ENCODE peak calls at places on chromosomes 13 and 19, in ten cellular contexts. One of them, this sample, is unnamed.

GRCh38 chr13:99390601-99391000 is 83.4 kb upstream of the GPR183 start:
- DNase-seq in left ventricle myocardium inferior: no peak
- DNase-seq in psoas muscle: no peak
- DNase-seq in fibroblast of lung: no peak
- DNase-seq in AG04449: no peak
- DNase-seq in ascending aorta: no peak
- DNase-seq in ovary: no peak
- DNase-seq in foreskin fibroblast: no peak
- DNase-seq in heart left ventricle: no peak
- DNase-seq in GM12865: no peak
- DNase-seq in this sample: no peak

GRCh38 chr19:42328854-42329253 is 3.4 kb downstream of the MEGF8 start:
- DNase-seq in left ventricle myocardium inferior: no peak
- DNase-seq in psoas muscle: no peak
- DNase-seq in fibroblast of lung: no peak
- DNase-seq in AG04449: no peak
- DNase-seq in ascending aorta: no peak
- DNase-seq in ovary: no peak
- DNase-seq in foreskin fibroblast: no peak
- DNase-seq in heart left ventricle: no peak
- DNase-seq in GM12865: no peak
- DNase-seq in this sample: no peak

GRCh38 chr13:21616205-21616604 is 12.2 kb upstream of the MICU2 start:
- DNase-seq in left ventricle myocardium inferior: no peak
- DNase-seq in psoas muscle: no peak
- DNase-seq in fibroblast of lung: no peak
- DNase-seq in AG04449: no peak
- DNase-seq in ascending aorta: no peak
- DNase-seq in ovary: no peak
- DNase-seq in foreskin fibroblast: no peak
- DNase-seq in heart left ventricle: no peak
- DNase-seq in GM12865: no peak
- DNase-seq in this sample: no peak

GRCh38 chr13:95275322-95276118 is 25.7 kb downstream of the ABCC4 start:
- DNase-seq in left ventricle myocardium inferior: no peak
- DNase-seq in psoas muscle: no peak
- DNase-seq in fibroblast of lung: peak
- DNase-seq in AG04449: no peak
- DNase-seq in ascending aorta: no peak
- DNase-seq in ovary: no peak
- DNase-seq in foreskin fibroblast: no peak
- DNase-seq in heart left ventricle: no peak
- DNase-seq in GM12865: no peak
- DNase-seq in this sample: no peak

GRCh38 chr19:18173572-18174294 is at the start of gene IFI30:
- DNase-seq in left ventricle myocardium inferior: peak
- DNase-seq in psoas muscle: peak
- DNase-seq in fibroblast of lung: no peak
- DNase-seq in AG04449: no peak
- DNase-seq in ascending aorta: peak
- DNase-seq in ovary: peak
- DNase-seq in foreskin fibroblast: no peak
- DNase-seq in heart left ventricle: peak
- DNase-seq in GM12865: peak
- DNase-seq in this sample: no peak

GRCh38 chr13:36680918-36681317 is 7.1 kb downstream of the SERTM1 start:
- DNase-seq in left ventricle myocardium inferior: no peak
- DNase-seq in psoas muscle: no peak
- DNase-seq in fibroblast of lung: no peak
- DNase-seq in AG04449: no peak
- DNase-seq in ascending aorta: no peak
- DNase-seq in ovary: no peak
- DNase-seq in foreskin fibroblast: no peak
- DNase-seq in heart left ventricle: no peak
- DNase-seq in GM12865: no peak
- DNase-seq in this sample: no peak

GRCh38 chr13:21010621-21011020 is 50.8 kb downstream of the LATS2 start:
- DNase-seq in left ventricle myocardium inferior: no peak
- DNase-seq in psoas muscle: no peak
- DNase-seq in fibroblast of lung: no peak
- DNase-seq in AG04449: no peak
- DNase-seq in ascending aorta: no peak
- DNase-seq in ovary: no peak
- DNase-seq in foreskin fibroblast: no peak
- DNase-seq in heart left ventricle: no peak
- DNase-seq in GM12865: peak
- DNase-seq in this sample: no peak

GRCh38 chr19:2044709-2045500 is 6.1 kb downstream of the MKNK2 start:
- DNase-seq in left ventricle myocardium inferior: no peak
- DNase-seq in psoas muscle: no peak
- DNase-seq in fibroblast of lung: no peak
- DNase-seq in AG04449: no peak
- DNase-seq in ascending aorta: no peak
- DNase-seq in ovary: no peak
- DNase-seq in foreskin fibroblast: no peak
- DNase-seq in heart left ventricle: no peak
- DNase-seq in GM12865: peak
- DNase-seq in this sample: no peak

GRCh38 chr19:30696514-30696913 is 324.3 kb downstream of the ZNF536 start:
- DNase-seq in left ventricle myocardium inferior: no peak
- DNase-seq in psoas muscle: no peak
- DNase-seq in fibroblast of lung: peak
- DNase-seq in AG04449: no peak
- DNase-seq in ascending aorta: no peak
- DNase-seq in ovary: no peak
- DNase-seq in foreskin fibroblast: no peak
- DNase-seq in heart left ventricle: no peak
- DNase-seq in GM12865: peak
- DNase-seq in this sample: no peak

GRCh38 chr13:98182589-98182988 is 5.5 kb upstream of the RNF113B start:
- DNase-seq in left ventricle myocardium inferior: no peak
- DNase-seq in psoas muscle: no peak
- DNase-seq in fibroblast of lung: no peak
- DNase-seq in AG04449: no peak
- DNase-seq in ascending aorta: no peak
- DNase-seq in ovary: no peak
- DNase-seq in foreskin fibroblast: no peak
- DNase-seq in heart left ventricle: no peak
- DNase-seq in GM12865: no peak
- DNase-seq in this sample: no peak

GRCh38 chr19:33910922-33911321 is 114.3 kb downstream of the KCTD15 start:
- DNase-seq in left ventricle myocardium inferior: no peak
- DNase-seq in psoas muscle: no peak
- DNase-seq in fibroblast of lung: no peak
- DNase-seq in AG04449: no peak
- DNase-seq in ascending aorta: no peak
- DNase-seq in ovary: no peak
- DNase-seq in foreskin fibroblast: no peak
- DNase-seq in heart left ventricle: no peak
- DNase-seq in GM12865: no peak
- DNase-seq in this sample: no peak

GRCh38 chr13:45770886-45771285 is 68.8 kb downstream of the CBY2 start:
- DNase-seq in left ventricle myocardium inferior: no peak
- DNase-seq in psoas muscle: no peak
- DNase-seq in fibroblast of lung: no peak
- DNase-seq in AG04449: no peak
- DNase-seq in ascending aorta: no peak
- DNase-seq in ovary: no peak
- DNase-seq in foreskin fibroblast: no peak
- DNase-seq in heart left ventricle: no peak
- DNase-seq in GM12865: no peak
- DNase-seq in this sample: no peak

GRCh38 chr13:45763419-45763818 is 61.3 kb downstream of the CBY2 start:
- DNase-seq in left ventricle myocardium inferior: no peak
- DNase-seq in psoas muscle: no peak
- DNase-seq in fibroblast of lung: no peak
- DNase-seq in AG04449: no peak
- DNase-seq in ascending aorta: no peak
- DNase-seq in ovary: no peak
- DNase-seq in foreskin fibroblast: no peak
- DNase-seq in heart left ventricle: no peak
- DNase-seq in GM12865: no peak
- DNase-seq in this sample: no peak

GRCh38 chr13:45768668-45769067 is 66.5 kb downstream of the CBY2 start:
- DNase-seq in left ventricle myocardium inferior: no peak
- DNase-seq in psoas muscle: no peak
- DNase-seq in fibroblast of lung: no peak
- DNase-seq in AG04449: no peak
- DNase-seq in ascending aorta: no peak
- DNase-seq in ovary: no peak
- DNase-seq in foreskin fibroblast: no peak
- DNase-seq in heart left ventricle: no peak
- DNase-seq in GM12865: no peak
- DNase-seq in this sample: no peak

GRCh38 chr13:45769072-45769471 is 67.0 kb downstream of the CBY2 start:
- DNase-seq in left ventricle myocardium inferior: no peak
- DNase-seq in psoas muscle: no peak
- DNase-seq in fibroblast of lung: no peak
- DNase-seq in AG04449: no peak
- DNase-seq in ascending aorta: no peak
- DNase-seq in ovary: no peak
- DNase-seq in foreskin fibroblast: no peak
- DNase-seq in heart left ventricle: no peak
- DNase-seq in GM12865: no peak
- DNase-seq in this sample: no peak

DNA sequence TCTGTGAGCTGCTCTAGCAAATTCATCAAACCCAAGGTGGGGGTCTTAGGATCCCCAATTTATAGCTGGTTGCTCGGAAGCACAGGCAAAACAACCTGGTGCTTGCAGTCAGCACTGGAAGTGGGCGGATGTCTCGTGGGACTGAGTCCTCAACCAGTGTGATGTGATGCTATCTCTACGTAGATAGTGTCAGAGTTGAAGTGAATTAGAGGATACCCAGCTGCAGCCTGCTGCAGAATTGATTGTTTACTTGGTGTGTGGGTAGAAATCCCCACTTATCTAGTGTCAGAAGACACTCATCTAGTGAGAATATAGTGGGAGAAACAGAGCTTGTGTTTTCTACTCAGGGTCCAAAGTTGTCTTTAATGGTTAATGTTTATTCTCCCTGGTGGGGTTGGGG is 63.3 kb downstream of the CBY2 start:
- DNase-seq in left ventricle myocardium inferior: no peak
- DNase-seq in psoas muscle: no peak
- DNase-seq in fibroblast of lung: no peak
- DNase-seq in AG04449: no peak
- DNase-seq in ascending aorta: no peak
- DNase-seq in ovary: no peak
- DNase-seq in foreskin fibroblast: no peak
- DNase-seq in heart left ventricle: no peak
- DNase-seq in GM12865: no peak
- DNase-seq in this sample: no peak
- H3K4me3 ChIP-seq in left ventricle myocardium inferior: no peak
- H3K4me3 ChIP-seq in psoas muscle: no peak
- H3K4me3 ChIP-seq in fibroblast of lung: no peak
- H3K4me3 ChIP-seq in AG04449: no peak
- H3K4me3 ChIP-seq in ascending aorta: no peak
- H3K4me3 ChIP-seq in ovary: no peak
- H3K4me3 ChIP-seq in foreskin fibroblast: no peak
- H3K4me3 ChIP-seq in heart left ventricle: no peak
- H3K4me3 ChIP-seq in GM12865: no peak
- H3K4me3 ChIP-seq in this sample: no peak

GRCh38 chr13:42065414-42065813 is 17.0 kb downstream of the DGKH start:
- DNase-seq in left ventricle myocardium inferior: no peak
- DNase-seq in psoas muscle: no peak
- DNase-seq in fibroblast of lung: no peak
- DNase-seq in AG04449: no peak
- DNase-seq in ascending aorta: no peak
- DNase-seq in ovary: no peak
- DNase-seq in foreskin fibroblast: no peak
- DNase-seq in heart left ventricle: no peak
- DNase-seq in GM12865: no peak
- DNase-seq in this sample: no peak

GRCh38 chr13:42064966-42065365 is 16.5 kb downstream of the DGKH start:
- DNase-seq in left ventricle myocardium inferior: no peak
- DNase-seq in psoas muscle: no peak
- DNase-seq in fibroblast of lung: no peak
- DNase-seq in AG04449: no peak
- DNase-seq in ascending aorta: no peak
- DNase-seq in ovary: no peak
- DNase-seq in foreskin fibroblast: no peak
- DNase-seq in heart left ventricle: no peak
- DNase-seq in GM12865: no peak
- DNase-seq in this sample: no peak

GRCh38 chr13:42071667-42072419 is 23.4 kb downstream of the DGKH start:
- DNase-seq in left ventricle myocardium inferior: no peak
- DNase-seq in psoas muscle: no peak
- DNase-seq in fibroblast of lung: peak
- DNase-seq in AG04449: no peak
- DNase-seq in ascending aorta: no peak
- DNase-seq in ovary: no peak
- DNase-seq in foreskin fibroblast: no peak
- DNase-seq in heart left ventricle: no peak
- DNase-seq in GM12865: no peak
- DNase-seq in this sample: no peak

GRCh38 chr13:42066542-42066941 is 18.1 kb downstream of the DGKH start:
- DNase-seq in left ventricle myocardium inferior: no peak
- DNase-seq in psoas muscle: no peak
- DNase-seq in fibroblast of lung: peak
- DNase-seq in AG04449: peak
- DNase-seq in ascending aorta: no peak
- DNase-seq in ovary: no peak
- DNase-seq in foreskin fibroblast: peak
- DNase-seq in heart left ventricle: no peak
- DNase-seq in GM12865: no peak
- DNase-seq in this sample: peak

GRCh38 chr13:42068886-42069285 is 20.4 kb downstream of the DGKH start:
- DNase-seq in left ventricle myocardium inferior: no peak
- DNase-seq in psoas muscle: no peak
- DNase-seq in fibroblast of lung: no peak
- DNase-seq in AG04449: no peak
- DNase-seq in ascending aorta: no peak
- DNase-seq in ovary: no peak
- DNase-seq in foreskin fibroblast: no peak
- DNase-seq in heart left ventricle: no peak
- DNase-seq in GM12865: no peak
- DNase-seq in this sample: no peak
- TF ChIP-seq CTCF in left ventricle myocardium inferior: no peak
- TF ChIP-seq CTCF in psoas muscle: no peak
- TF ChIP-seq CTCF in fibroblast of lung: no peak
- TF ChIP-seq CTCF in AG04449: no peak
- TF ChIP-seq CTCF in ascending aorta: no peak
- TF ChIP-seq CTCF in ovary: no peak
- TF ChIP-seq CTCF in foreskin fibroblast: no peak
- TF ChIP-seq CTCF in heart left ventricle: no peak
- TF ChIP-seq CTCF in GM12865: no peak
- TF ChIP-seq CTCF in this sample: no peak

GRCh38 chr19:51407631-51408131 is 9.8 kb downstream of the SIGLEC10 start:
- DNase-seq in left ventricle myocardium inferior: no peak
- DNase-seq in psoas muscle: no peak
- DNase-seq in fibroblast of lung: peak
- DNase-seq in AG04449: no peak
- DNase-seq in ascending aorta: no peak
- DNase-seq in ovary: no peak
- DNase-seq in foreskin fibroblast: peak
- DNase-seq in heart left ventricle: no peak
- DNase-seq in GM12865: peak
- DNase-seq in this sample: no peak
- H3K4me3 ChIP-seq in left ventricle myocardium inferior: no peak
- H3K4me3 ChIP-seq in psoas muscle: no peak
- H3K4me3 ChIP-seq in fibroblast of lung: no peak
- H3K4me3 ChIP-seq in AG04449: no peak
- H3K4me3 ChIP-seq in ascending aorta: no peak
- H3K4me3 ChIP-seq in ovary: no peak
- H3K4me3 ChIP-seq in foreskin fibroblast: no peak
- H3K4me3 ChIP-seq in heart left ventricle: no peak
- H3K4me3 ChIP-seq in GM12865: no peak
- H3K4me3 ChIP-seq in this sample: no peak

GRCh38 chr19:57435062-57435978 is at the start of gene ZNF749:
- DNase-seq in left ventricle myocardium inferior: peak
- DNase-seq in psoas muscle: peak
- DNase-seq in fibroblast of lung: peak
- DNase-seq in AG04449: peak
- DNase-seq in ascending aorta: peak
- DNase-seq in ovary: peak
- DNase-seq in foreskin fibroblast: peak
- DNase-seq in heart left ventricle: peak
- DNase-seq in GM12865: peak
- DNase-seq in this sample: peak
- TF ChIP-seq CTCF in left ventricle myocardium inferior: no peak
- TF ChIP-seq CTCF in psoas muscle: no peak
- TF ChIP-seq CTCF in fibroblast of lung: no peak
- TF ChIP-seq CTCF in AG04449: no peak
- TF ChIP-seq CTCF in ascending aorta: no peak
- TF ChIP-seq CTCF in ovary: no peak
- TF ChIP-seq CTCF in foreskin fibroblast: no peak
- TF ChIP-seq CTCF in heart left ventricle: no peak
- TF ChIP-seq CTCF in GM12865: no peak
- TF ChIP-seq CTCF in this sample: no peak